ENCODE peak calls at places on chromosomes 6 and 20, in seven cellular contexts. K is A549, N is K562, H is esophagus squamous epithelium, V is tibial nerve, T is HepG2, F is breast epithelium. O is an unnamed sample.

GRCh38 chr6:166502453-166502852 is 84.0 kb downstream of the RAMACL start:
- DNase-seq in K (no peak), N (no peak), H (no peak), V (no peak), T (no peak), F (no peak), O (no peak)

GRCh38 chr6:157464653-157465535 is 83.9 kb downstream of the ZDHHC14 start:
- DNase-seq in K (no peak), N (peak), H (no peak), V (no peak), T (no peak), F (no peak), O (no peak)

GRCh38 chr6:83609248-83609647 is 96.9 kb downstream of the PRSS35 start:
- DNase-seq in K (no peak), N (no peak), H (no peak), V (no peak), T (no peak), F (no peak), O (no peak)

GRCh38 chr20:13554706-13555105 is 84.0 kb downstream of the TASP1 start:
- DNase-seq in K (no peak), N (no peak), H (no peak), V (no peak), T (no peak), F (no peak), O (no peak)

GRCh38 chr20:31739550-31739863 is 417 bp downstream of the TPX2 start:
- DNase-seq in K (no peak), N (no peak), H (no peak), V (no peak), T (no peak), F (no peak), O (no peak)

GRCh38 chr6:155373276-155373675 is 59.0 kb upstream of the TFB1M start:
- DNase-seq in K (no peak), N (no peak), H (no peak), V (no peak), T (no peak), F (no peak), O (no peak)

GRCh38 chr6:63066053-63066704 is 145.1 kb upstream of the FKBP1C start:
- DNase-seq in K (no peak), N (no peak), H (no peak), V (no peak), T (peak), F (no peak), O (no peak)

GRCh38 chr20:25484224-25484846 is 76.9 kb downstream of the GINS1 start:
- DNase-seq in K (no peak), N (no peak), H (no peak), V (no peak), T (no peak), F (no peak), O (no peak)

GRCh38 chr6:143449082-143449481 is 1.4 kb downstream of the ADAT2 start:
- DNase-seq in K (no peak), N (no peak), H (no peak), V (no peak), T (no peak), F (no peak), O (no peak)

GRCh38 chr6:125746731-125747588 is 2.5 kb upstream of the HEY2 start:
- DNase-seq in K (no peak), N (peak), H (no peak), V (no peak), T (peak), F (no peak), O (no peak)

GRCh38 chr6:125743604-125744003 is 5.8 kb upstream of the HEY2 start:
- DNase-seq in K (no peak), N (no peak), H (no peak), V (no peak), T (no peak), F (no peak), O (no peak)

GRCh38 chr6:125747589-125748533 is 1.6 kb upstream of the HEY2 start:
- DNase-seq in K (no peak), N (peak), H (no peak), V (no peak), T (no peak), F (no peak), O (no peak)

GRCh38 chr6:125746019-125746414 is 3.4 kb upstream of the HEY2 start:
- DNase-seq in K (no peak), N (no peak), H (no peak), V (no peak), T (no peak), F (no peak), O (no peak)

GRCh38 chr6:125745281-125746018 is 4.0 kb upstream of the HEY2 start:
- DNase-seq in K (no peak), N (no peak), H (no peak), V (no peak), T (no peak), F (no peak), O (no peak)
- TF ChIP-seq POLR2A in K (no peak), N (no peak), H (no peak), V (no peak), T (no peak), F (no peak), O (no peak)

GRCh38 chr6:16473908-16474791 is 235.8 kb downstream of the GMPR start:
- DNase-seq in K (no peak), N (no peak), H (no peak), V (no peak), T (no peak), F (no peak), O (no peak)

GRCh38 chr6:16471898-16472297 is 233.5 kb downstream of the GMPR start:
- DNase-seq in K (no peak), N (no peak), H (no peak), V (no peak), T (no peak), F (no peak), O (no peak)

GRCh38 chr6:16472349-16473069 is 234.1 kb downstream of the GMPR start:
- DNase-seq in K (peak), N (no peak), H (no peak), V (no peak), T (peak), F (no peak), O (no peak)

GRCh38 chr6:16474834-16475781 is 236.7 kb downstream of the GMPR start:
- DNase-seq in K (no peak), N (no peak), H (no peak), V (no peak), T (no peak), F (no peak), O (no peak)

GRCh38 chr6:16473184-16473907 is 235.0 kb downstream of the GMPR start:
- DNase-seq in K (no peak), N (no peak), H (no peak), V (no peak), T (no peak), F (no peak), O (no peak)
- TF ChIP-seq POLR2A in K (no peak), N (no peak), H (no peak), V (no peak), T (no peak), F (no peak), O (no peak)

GRCh38 chr20:19757973-19758887 is at the start of gene RIN2:
- DNase-seq in K (peak), N (peak), H (peak), V (peak), T (peak), F (peak), O (peak)
- TF ChIP-seq POLR2A in K (peak), N (no peak), H (peak), V (no peak), T (peak), F (peak), O (peak)

GRCh38 chr6:33410711-33411631 is at the start of gene PHF1:
- DNase-seq in K (peak), N (peak), H (no peak), V (no peak), T (no peak), F (no peak), O (no peak)
- TF ChIP-seq POLR2A in K (no peak), N (peak), H (peak), V (no peak), T (no peak), F (no peak), O (peak)

GRCh38 chr20:1465470-1466210 is 1.0 kb downstream of the NSFL1C start:
- DNase-seq in K (no peak), N (no peak), H (no peak), V (no peak), T (no peak), F (no peak), O (no peak)

GRCh38 chr20:1467082-1467354 is 369 bp upstream of the NSFL1C start:
- DNase-seq in K (no peak), N (no peak), H (no peak), V (no peak), T (no peak), F (no peak), O (no peak)

GRCh38 chr20:1467355-1468116 is 887 bp upstream of the NSFL1C start:
- DNase-seq in K (no peak), N (peak), H (no peak), V (no peak), T (peak), F (no peak), O (no peak)

GRCh38 chr20:1468117-1468624 is 1.5 kb upstream of the NSFL1C start:
- DNase-seq in K (no peak), N (no peak), H (no peak), V (no peak), T (no peak), F (no peak), O (no peak)

GRCh38 chr20:1466211-1467081 is at the start of gene NSFL1C:
- DNase-seq in K (peak), N (peak), H (peak), V (peak), T (peak), F (peak), O (peak)
- TF ChIP-seq POLR2A in K (peak), N (peak), H (peak), V (peak), T (peak), F (no peak), O (peak)

DNA sequence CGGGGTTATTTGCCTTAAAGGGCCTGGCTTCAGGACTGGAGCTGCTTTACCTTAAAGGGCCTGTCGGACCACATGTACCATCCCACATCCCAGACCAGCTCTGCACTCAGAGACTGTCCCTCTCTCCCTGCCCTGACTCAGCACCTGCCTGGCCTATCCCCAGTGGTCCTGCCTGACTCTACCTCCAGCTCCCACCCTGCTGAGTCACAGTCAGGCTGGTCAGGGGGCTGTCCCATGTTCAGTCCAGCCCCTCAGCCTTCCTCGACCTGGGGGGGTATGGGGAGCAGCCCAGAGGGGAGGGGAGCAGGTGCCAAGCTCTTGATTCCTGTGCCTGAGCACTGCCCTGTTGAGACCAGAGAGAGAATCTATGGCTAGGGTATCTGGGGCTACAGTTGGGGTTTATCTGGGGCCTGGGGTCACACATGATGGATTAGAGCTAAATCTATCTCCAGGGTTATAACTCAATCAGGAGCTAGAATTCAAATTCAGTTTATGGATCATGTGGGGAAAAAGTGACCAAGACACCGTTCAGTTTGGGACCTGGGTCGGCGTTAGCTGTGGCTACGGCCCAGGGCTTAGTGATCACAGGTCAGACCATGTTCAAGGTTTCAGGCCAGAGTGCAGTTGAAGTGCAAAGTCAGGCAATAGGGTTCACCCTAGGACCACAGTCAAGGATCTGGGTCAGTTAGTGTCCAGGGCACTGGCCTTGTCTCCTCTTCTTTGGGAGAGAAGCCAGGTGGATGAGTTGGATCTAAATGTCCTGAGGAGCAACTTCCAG is 9.4 kb upstream of the TRIB3 start:
- DNase-seq in K (no peak), N (peak), H (no peak), V (no peak), T (peak), F (no peak), O (no peak)
- TF ChIP-seq POLR2A in K (no peak), N (no peak), H (no peak), V (no peak), T (no peak), F (no peak), O (no peak)

GRCh38 chr6:25747477-25747876 is 7.1 kb upstream of the SLC17A4 start:
- DNase-seq in K (no peak), N (no peak), H (no peak), V (no peak), T (no peak), F (no peak), O (no peak)

GRCh38 chr6:25750911-25751310 is 3.6 kb upstream of the SLC17A4 start:
- DNase-seq in K (no peak), N (no peak), H (no peak), V (no peak), T (no peak), F (no peak), O (no peak)

GRCh38 chr6:25748049-25748448 is 6.5 kb upstream of the SLC17A4 start:
- DNase-seq in K (no peak), N (no peak), H (no peak), V (no peak), T (peak), F (no peak), O (no peak)

GRCh38 chr6:25746968-25747367 is 7.6 kb upstream of the SLC17A4 start:
- DNase-seq in K (no peak), N (no peak), H (no peak), V (no peak), T (peak), F (no peak), O (no peak)

DNA sequence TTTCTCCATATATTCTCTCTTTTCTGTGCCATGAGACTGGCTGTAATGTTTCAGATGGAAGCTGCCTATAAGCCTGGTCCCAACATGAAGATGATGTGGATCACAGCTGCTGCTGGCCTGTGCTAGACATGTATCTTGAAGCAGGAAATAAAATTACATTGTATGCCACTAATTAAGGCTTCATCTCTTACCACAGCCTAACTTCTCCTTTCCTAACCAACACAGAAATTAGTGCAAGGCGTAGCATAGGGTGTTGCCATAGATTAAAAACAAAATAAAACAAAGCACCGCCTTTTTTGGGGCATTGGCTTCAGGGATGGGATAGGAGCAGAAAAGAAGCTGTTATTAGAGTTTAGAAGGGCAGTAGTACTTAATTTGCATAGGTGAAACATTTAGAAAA is 4.7 kb upstream of the SLC17A4 start:
- DNase-seq in K (no peak), N (no peak), H (no peak), V (no peak), T (no peak), F (no peak), O (no peak)
- TF ChIP-seq POLR2A in K (no peak), N (no peak), H (no peak), V (no peak), T (no peak), F (no peak), O (no peak)

DNA sequence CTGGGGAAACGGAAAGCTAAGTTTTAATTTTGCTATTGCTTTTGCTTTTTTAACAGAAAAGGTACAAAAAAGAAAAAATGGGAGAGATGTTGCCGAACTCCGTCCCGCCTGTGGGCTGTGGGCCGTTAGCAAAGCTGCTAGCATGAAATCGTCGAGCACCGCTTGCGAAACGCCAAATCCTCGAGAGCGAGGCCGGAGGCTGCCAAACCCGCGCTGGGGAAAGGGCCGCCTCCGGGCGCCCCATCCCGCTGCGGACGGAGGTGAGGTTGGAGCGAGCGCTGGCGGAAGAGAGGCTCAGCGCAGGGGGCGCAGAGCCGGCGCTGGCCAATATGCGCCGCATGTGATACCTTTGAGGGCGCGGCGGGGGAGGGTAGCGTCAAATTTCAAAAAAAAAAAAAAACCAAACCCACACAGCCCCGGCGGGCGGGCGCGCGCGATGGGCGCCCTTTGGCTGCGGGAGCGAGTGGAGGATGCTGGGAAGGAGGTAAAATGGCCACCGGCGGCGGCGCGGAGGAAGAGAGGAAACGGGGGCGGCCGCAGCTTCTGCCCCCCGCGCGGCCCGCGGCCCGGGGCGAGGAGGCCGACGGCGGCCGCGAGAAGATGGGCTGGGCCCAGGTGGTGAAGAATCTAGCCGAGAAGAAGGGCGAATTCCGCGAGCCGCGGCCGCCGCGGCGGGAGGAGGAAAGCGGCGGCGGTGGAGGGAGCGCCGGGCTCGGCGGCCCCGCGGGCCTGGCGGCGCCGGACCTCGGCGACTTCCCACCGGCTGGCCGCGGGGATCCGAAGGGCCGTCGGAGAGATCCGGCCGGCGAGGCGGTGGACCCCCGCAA is at the start of gene ZCCHC3:
- DNase-seq in K (peak), N (peak), H (peak), V (peak), T (peak), F (peak), O (peak)
- TF ChIP-seq POLR2A in K (peak), N (peak), H (peak), V (peak), T (peak), F (peak), O (peak)

O was measured in H54.